ENCODE peak calls at places on chromosomes 7 and 10, in nine cellular contexts. H is stimulated activated naive B cell treated with anti-CD40 and anti-IgM and Interleukin-4, amounts not matched to agents 10 μg/mL and 1 μg/mL and 100 μg/mL, for 72 hours; A is head of caudate nucleus; W is activated T-helper 1 cell treated with Interleukin-2 at 50 U/mL for 16 hours; K is DMS153; Q is sigmoid colon; E is amniotic epithelial cell; T is neural crest cell; D is lung. U is an unnamed sample.

GRCh38 chr10:79128923-79129305 is 60.1 kb downstream of the ZMIZ1 start:
- DNase-seq in H (no peak), A (no peak), W (no peak), K (no peak), Q (no peak), E (no peak), T (no peak), D (no peak), U (no peak)

GRCh38 chr7:25358831-25359350 is 130.6 kb upstream of the NPVF start:
- DNase-seq in H (no peak), A (no peak), W (no peak), K (no peak), Q (no peak), E (no peak), T (no peak), D (no peak), U (no peak)

GRCh38 chr10:127649642-127650041 is 87.3 kb upstream of the FOXI2 start:
- DNase-seq in H (no peak), A (no peak), W (no peak), K (no peak), Q (no peak), E (no peak), T (peak), D (no peak), U (no peak)

GRCh38 chr10:28991738-28992270 is 297.1 kb upstream of the LYZL1 start:
- DNase-seq in H (peak), A (no peak), W (no peak), K (peak), Q (no peak), E (peak), T (peak), D (peak), U (peak)

GRCh38 chr10:15140640-15141039 is 27.9 kb downstream of the NMT2 start:
- DNase-seq in H (peak), A (peak), W (no peak), K (no peak), Q (no peak), E (no peak), T (no peak), D (no peak), U (no peak)

GRCh38 chr10:117911684-117912083 is 135.1 kb downstream of the RAB11FIP2 start:
- DNase-seq in H (no peak), A (no peak), W (no peak), K (no peak), Q (no peak), E (no peak), T (no peak), D (no peak), U (no peak)

GRCh38 chr7:135979674-135980660 is 2.8 kb upstream of the MTPN start:
- DNase-seq in H (no peak), A (no peak), W (no peak), K (no peak), Q (no peak), E (no peak), T (no peak), D (no peak), U (no peak)

GRCh38 chr7:14340415-14341079 is 351.1 kb upstream of the ETV1 start:
- DNase-seq in H (no peak), A (no peak), W (no peak), K (no peak), Q (no peak), E (no peak), T (no peak), D (no peak), U (no peak)

GRCh38 chr10:104766341-104766740 is 125.3 kb downstream of the SORCS3 start:
- DNase-seq in H (no peak), A (no peak), W (no peak), K (no peak), Q (no peak), E (peak), T (no peak), D (no peak), U (peak)

GRCh38 chr7:1025747-1026581 is 18.4 kb upstream of the GPR146 start:
- DNase-seq in H (no peak), A (no peak), W (no peak), K (peak), Q (no peak), E (no peak), T (no peak), D (no peak), U (no peak)

GRCh38 chr7:92808006-92808405 is 28.4 kb downstream of the CDK6 start:
- DNase-seq in H (no peak), A (no peak), W (no peak), K (no peak), Q (no peak), E (peak), T (no peak), D (no peak), U (no peak)

GRCh38 chr7:94432799-94433198 is 38.1 kb downstream of the COL1A2 start:
- DNase-seq in H (no peak), A (no peak), W (no peak), K (no peak), Q (no peak), E (no peak), T (no peak), D (no peak), U (peak)

GRCh38 chr7:86908948-86909347 is 150.5 kb downstream of the ELAPOR2 start:
- DNase-seq in H (no peak), A (no peak), W (no peak), K (no peak), Q (no peak), E (peak), T (no peak), D (no peak), U (peak)

GRCh38 chr10:88849224-88849623 is 2.4 kb downstream of the ANKRD22 start:
- DNase-seq in H (no peak), A (no peak), W (no peak), K (no peak), Q (no peak), E (peak), T (no peak), D (no peak), U (peak)

GRCh38 chr7:2967238-2967637 is 76.4 kb downstream of the CARD11 start:
- DNase-seq in H (no peak), A (no peak), W (no peak), K (no peak), Q (peak), E (no peak), T (no peak), D (no peak), U (no peak)

GRCh38 chr10:129418826-129419225 is 48.2 kb upstream of the MGMT start:
- DNase-seq in H (no peak), A (no peak), W (no peak), K (no peak), Q (no peak), E (no peak), T (no peak), D (no peak), U (no peak)

GRCh38 chr7:123797673-123798526 is 47.1 kb upstream of the HYAL4 start:
- DNase-seq in H (no peak), A (no peak), W (no peak), K (peak), Q (no peak), E (peak), T (no peak), D (peak), U (peak)

GRCh38 chr7:27167916-27168264 is 2.6 kb upstream of the HOXA9 start:
- DNase-seq in H (no peak), A (no peak), W (no peak), K (no peak), Q (peak), E (no peak), T (no peak), D (no peak), U (no peak)

GRCh38 chr7:66330961-66331360 is 125.8 kb downstream of the TPST1 start:
- DNase-seq in H (no peak), A (no peak), W (no peak), K (no peak), Q (peak), E (peak), T (no peak), D (no peak), U (peak)

GRCh38 chr7:124318716-124319115 is 285.8 kb upstream of the TMEM229A start:
- DNase-seq in H (no peak), A (no peak), W (no peak), K (no peak), Q (no peak), E (no peak), T (no peak), D (no peak), U (no peak)

GRCh38 chr7:107622429-107622828 is 38.2 kb upstream of the SLC26A4 start:
- DNase-seq in H (no peak), A (no peak), W (no peak), K (no peak), Q (no peak), E (peak), T (no peak), D (no peak), U (no peak)

U was measured in cardiac muscle cell.